ENCODE peak calls at places on chromosomes 4 and X, in seven cellular contexts. J, H, Y, A, T, S and C are unnamed samples.

GRCh38 chr4:18209448-18209847 is 187.9 kb upstream of the LCORL start:
- DNase-seq in J (no peak), H (no peak), Y (no peak), A (no peak), T (no peak), S (no peak), C (no peak)

GRCh38 chr4:54230479-54231418 is 1.7 kb downstream of the PDGFRA start:
- DNase-seq in J (peak), H (no peak), Y (peak), A (no peak), T (peak), S (no peak), C (peak)

GRCh38 chrX:41912922-41913321 is 10.4 kb downstream of the CASK start:
- DNase-seq in J (no peak), H (no peak), Y (no peak), A (no peak), T (peak), S (no peak), C (no peak)

GRCh38 chr4:8215001-8215427 is 15.9 kb downstream of the SH3TC1 start:
- DNase-seq in J (no peak), H (no peak), Y (no peak), A (no peak), T (peak), S (no peak), C (peak)

GRCh38 chr4:42390622-42391355 is 6.5 kb upstream of the SHISA3 start:
- DNase-seq in J (no peak), H (no peak), Y (no peak), A (no peak), T (no peak), S (no peak), C (no peak)

GRCh38 chr4:6764976-6765620 is 17.4 kb upstream of the KIAA0232 start:
- DNase-seq in J (no peak), H (no peak), Y (no peak), A (no peak), T (no peak), S (no peak), C (no peak)

GRCh38 chrX:106415276-106415895 is 196.4 kb upstream of the RADX start:
- DNase-seq in J (no peak), H (no peak), Y (peak), A (no peak), T (peak), S (no peak), C (peak)

GRCh38 chr4:156374069-156374468 is 420.4 kb upstream of the CTSO start:
- DNase-seq in J (no peak), H (no peak), Y (no peak), A (no peak), T (no peak), S (no peak), C (no peak)

GRCh38 chr4:124863039-124863545 is 150.6 kb upstream of the ANKRD50 start:
- DNase-seq in J (no peak), H (no peak), Y (no peak), A (no peak), T (no peak), S (no peak), C (no peak)

GRCh38 chr4:132548463-132548862 is 600.6 kb upstream of the PCDH10 start:
- DNase-seq in J (no peak), H (no peak), Y (no peak), A (no peak), T (no peak), S (no peak), C (no peak)

GRCh38 chr4:26779674-26780073 is 81.0 kb upstream of the STIM2 start:
- DNase-seq in J (peak), H (no peak), Y (no peak), A (no peak), T (peak), S (no peak), C (peak)

GRCh38 chr4:13703096-13703495 is 75.6 kb upstream of the BOD1L1 start:
- DNase-seq in J (no peak), H (no peak), Y (no peak), A (no peak), T (no peak), S (no peak), C (no peak)

GRCh38 chr4:54568184-54568583 is 89.6 kb upstream of the KIT start:
- DNase-seq in J (no peak), H (no peak), Y (no peak), A (no peak), T (peak), S (no peak), C (peak)

GRCh38 chr4:115781528-115782146 is 668.2 kb upstream of the NDST4 start:
- DNase-seq in J (no peak), H (no peak), Y (no peak), A (no peak), T (no peak), S (no peak), C (no peak)

GRCh38 chrX:70476934-70477733 is 32.5 kb downstream of the DLG3 start:
- DNase-seq in J (peak), H (no peak), Y (no peak), A (no peak), T (peak), S (peak), C (no peak)

GRCh38 chrX:129239371-129239770 is 283.9 kb downstream of the SMARCA1 start:
- DNase-seq in J (no peak), H (no peak), Y (no peak), A (no peak), T (peak), S (no peak), C (peak)

GRCh38 chrX:11381464-11381863 is 88.3 kb downstream of the AMELX start:
- DNase-seq in J (peak), H (no peak), Y (peak), A (peak), T (peak), S (peak), C (peak)

GRCh38 chr4:29983890-29984289 is 736.3 kb upstream of the PCDH7 start:
- DNase-seq in J (no peak), H (no peak), Y (no peak), A (no peak), T (no peak), S (no peak), C (no peak)

GRCh38 chrX:8191022-8191421 is 20.0 kb upstream of the VCX2 start:
- DNase-seq in J (no peak), H (no peak), Y (no peak), A (no peak), T (no peak), S (peak), C (no peak)

GRCh38 chr4:3852309-3852708 is 86.1 kb downstream of the ADRA2C start:
- DNase-seq in J (no peak), H (no peak), Y (no peak), A (no peak), T (no peak), S (no peak), C (no peak)

GRCh38 chrX:39966186-39966585 is 131.6 kb downstream of the BCOR start:
- DNase-seq in J (no peak), H (no peak), Y (no peak), A (no peak), T (no peak), S (no peak), C (no peak)

GRCh38 chr4:35100932-35101331 is 1143.4 kb downstream of the ARAP2 start:
- DNase-seq in J (no peak), H (no peak), Y (no peak), A (no peak), T (no peak), S (no peak), C (no peak)

GRCh38 chr4:184039963-184040383 is 134.9 kb downstream of the STOX2 start:
- DNase-seq in J (no peak), H (no peak), Y (peak), A (no peak), T (no peak), S (no peak), C (no peak)

GRCh38 chrX:154470434-154470833 is 8.6 kb downstream of the LAGE3 start:
- DNase-seq in J (no peak), H (no peak), Y (no peak), A (no peak), T (no peak), S (no peak), C (no peak)

GRCh38 chrX:65601530-65602281 is 65.7 kb upstream of the MSN start:
- DNase-seq in J (peak), H (peak), Y (no peak), A (no peak), T (peak), S (peak), C (peak)

GRCh38 chrX:12548746-12549145 is 242.5 kb upstream of the PRPS2 start:
- DNase-seq in J (peak), H (no peak), Y (peak), A (peak), T (peak), S (no peak), C (peak)

GRCh38 chrX:5449323-5449722 is 779.3 kb downstream of the NLGN4X start:
- DNase-seq in J (no peak), H (no peak), Y (no peak), A (no peak), T (no peak), S (no peak), C (no peak)

GRCh38 chrX:103063918-103064434 is at the start of gene BEX1:
- DNase-seq in J (peak), H (no peak), Y (no peak), A (peak), T (peak), S (peak), C (peak)

GRCh38 chr4:6957994-6958393 is 48.4 kb downstream of the TBC1D14 start:
- DNase-seq in J (no peak), H (no peak), Y (no peak), A (no peak), T (no peak), S (no peak), C (peak)

GRCh38 chrX:102339312-102340298 is 92.6 kb downstream of the NXF2 start:
- DNase-seq in J (peak), H (no peak), Y (no peak), A (no peak), T (peak), S (no peak), C (no peak)

GRCh38 chr4:48041535-48042137 is 25.1 kb downstream of the NIPAL1 start:
- DNase-seq in J (no peak), H (no peak), Y (no peak), A (no peak), T (no peak), S (peak), C (no peak)

GRCh38 chr4:160981083-160981482 is 1182.7 kb downstream of the FSTL5 start:
- DNase-seq in J (no peak), H (no peak), Y (no peak), A (no peak), T (no peak), S (no peak), C (no peak)

GRCh38 chr4:141107927-141108326 is 25.3 kb downstream of the RNF150 start:
- DNase-seq in J (no peak), H (no peak), Y (no peak), A (no peak), T (no peak), S (no peak), C (no peak)

GRCh38 chr4:74167585-74167984 is 9.7 kb downstream of the MTHFD2L start:
- DNase-seq in J (no peak), H (no peak), Y (no peak), A (no peak), T (no peak), S (no peak), C (no peak)

GRCh38 chrX:114774691-114775090 is 190.8 kb downstream of the HTR2C start:
- DNase-seq in J (no peak), H (no peak), Y (no peak), A (no peak), T (no peak), S (no peak), C (no peak)

GRCh38 chr4:173242466-173243250 is 74.0 kb downstream of the GALNT7 start:
- DNase-seq in J (no peak), H (no peak), Y (no peak), A (no peak), T (no peak), S (no peak), C (no peak)